ENCODE peak calls at places on chromosomes 7 and 10, in nine cellular contexts. H, S, V, Z, I, Y, B, W and O are unnamed samples.

GRCh38 chr10:7857259-7857658 is 39.0 kb downstream of the TAF3 start:
- DNase-seq in Y (no peak), Z (no peak), V (no peak), B (no peak), H (no peak), W (no peak), I (no peak), S (peak; percentile 24), O (peak; percentile 12)

GRCh38 chr10:59648711-59649201 is 60.9 kb downstream of the SLC16A9 start:
- DNase-seq in W (no peak), H (no peak), I (no peak), B (no peak), V (no peak), S (no peak), Z (no peak), Y (no peak), O (peak; percentile 78)

GRCh38 chr10:89837173-89838001 is 136.0 kb downstream of the KIF20B start:
- DNase-seq in Y (peak; percentile 56), W (peak; percentile 38), B (peak; percentile 49), H (peak; percentile 53), V (peak; percentile 50), Z (peak; percentile 14), I (peak; percentile 15), S (peak; percentile 24), O (peak; percentile 50)

GRCh38 chr7:112103246-112103645 is 103.0 kb downstream of the DOCK4 start:
- DNase-seq in I (no peak), S (no peak), Z (no peak), V (no peak), Y (no peak), B (no peak), W (no peak), H (no peak), O (no peak)

GRCh38 chr7:55085511-55086412 is 66.9 kb downstream of the EGFR start:
- DNase-seq in Y (no peak), S (no peak), V (no peak), I (no peak), H (no peak), W (no peak), Z (no peak), B (no peak), O (no peak)

GRCh38 chr7:107638594-107638993 is 22.0 kb upstream of the SLC26A4 start:
- DNase-seq in Z (no peak), Y (no peak), S (no peak), H (no peak), B (peak; percentile 43), W (no peak), I (no peak), V (no peak), O (no peak)

GRCh38 chr7:149310113-149310836 is 48.3 kb downstream of the ZNF783 start:
- DNase-seq in W (peak; percentile 46), S (no peak), H (no peak), Y (no peak), I (no peak), B (no peak), Z (no peak), V (no peak), O (no peak)

GRCh38 chr10:114048472-114048871 is 4.8 kb downstream of the ADRB1 start:
- DNase-seq in Z (no peak), Y (no peak), V (no peak), H (no peak), S (no peak), I (no peak), W (no peak), B (no peak), O (no peak)

GRCh38 chr7:154695836-154696235 is 307.1 kb downstream of the PAXIP1 start:
- DNase-seq in Z (no peak), W (no peak), H (no peak), V (no peak), S (no peak), I (no peak), Y (no peak), B (no peak), O (no peak)

GRCh38 chr10:59079386-59080226 is 96.8 kb upstream of the PHYHIPL start:
- DNase-seq in V (no peak), S (no peak), I (no peak), H (no peak), Y (no peak), Z (no peak), B (no peak), W (no peak), O (no peak)

GRCh38 chr7:105532709-105533460 is 884 bp downstream of the RINT1 start:
- DNase-seq in H (no peak), I (no peak), Y (no peak), V (no peak), W (no peak), B (no peak), S (no peak), Z (no peak), O (no peak)

GRCh38 chr7:110534241-110534931 is 556.5 kb upstream of the LRRN3 start:
- DNase-seq in H (no peak), Y (peak; percentile 61), Z (no peak), I (no peak), S (no peak), V (peak; percentile 47), B (no peak), W (no peak), O (no peak)

GRCh38 chr10:119479048-119479394 is 63.5 kb downstream of the RGS10 start:
- DNase-seq in W (no peak), H (no peak), Z (no peak), B (no peak), I (no peak), S (no peak), V (no peak), Y (no peak), O (no peak)

GRCh38 chr10:116784651-116785050 is 42.3 kb upstream of the HSPA12A start:
- DNase-seq in Y (no peak), Z (no peak), H (no peak), W (no peak), B (no peak), V (no peak), S (no peak), I (no peak), O (no peak)
- TF ChIP-seq POLR2A in Y (no peak), Z (no peak), H (no peak), W (no peak), B (no peak), V (no peak), S (no peak), I (no peak), O (no peak)

DNA sequence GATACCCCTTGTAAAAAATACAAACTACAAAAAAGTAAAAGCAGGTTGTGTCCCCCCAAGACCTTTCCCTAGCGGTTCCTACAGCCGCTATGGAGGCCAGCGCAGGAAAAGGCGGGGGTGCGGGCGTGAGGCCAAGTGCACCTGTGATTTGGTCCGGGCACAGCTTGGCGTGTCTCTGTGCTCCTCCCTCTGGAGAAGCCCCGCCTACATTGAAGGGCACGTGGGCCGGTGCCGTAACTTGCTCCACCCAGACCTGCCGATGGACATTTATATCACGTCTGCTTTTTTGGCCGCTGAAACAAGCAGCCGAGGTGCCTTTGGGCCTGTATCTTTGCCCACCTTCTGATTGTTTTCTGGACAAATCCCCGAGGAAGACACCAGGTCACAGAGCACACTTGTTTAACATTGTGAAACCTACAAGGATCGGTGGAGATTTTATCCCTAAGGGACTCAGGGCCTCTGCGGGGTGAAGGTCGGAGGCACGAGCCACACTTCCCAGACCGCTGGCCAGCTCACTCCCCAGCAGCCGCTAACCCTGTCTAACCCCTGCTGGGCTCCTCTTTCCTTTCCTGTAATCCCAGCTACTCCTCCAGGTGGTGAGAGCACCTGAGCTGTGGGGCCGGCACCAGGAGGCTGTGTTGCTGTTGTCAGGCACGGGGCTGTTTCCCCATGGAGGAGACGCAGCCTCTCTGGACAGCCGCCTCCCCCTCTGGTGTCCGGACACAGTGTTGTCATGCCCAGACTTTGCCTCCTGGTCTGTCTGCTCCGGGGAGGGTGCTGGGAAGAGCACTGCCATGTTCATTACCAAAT is 18.8 kb upstream of the INPP5A start:
- DNase-seq in Y (peak; percentile 90), I (peak; percentile 43), Z (peak; percentile 63), B (no peak), H (peak; percentile 84), V (peak; percentile 76), S (peak; percentile 95), W (no peak), O (peak; percentile 60)
- TF ChIP-seq POLR2A in Y (no peak), I (no peak), Z (no peak), B (peak; percentile 34), H (peak; percentile 54), V (no peak), S (no peak), W (no peak), O (peak; percentile 36)

GRCh38 chr7:139360948-139361307 is 1.2 kb downstream of the LUC7L2 start:
- DNase-seq in B (no peak), Y (no peak), H (no peak), V (no peak), S (no peak), I (no peak), W (no peak), Z (no peak), O (no peak)

GRCh38 chr7:139359366-139360209 is at the start of gene LUC7L2:
- DNase-seq in I (peak; percentile 100), S (peak; percentile 99), Y (peak; percentile 100), Z (peak; percentile 100), W (peak; percentile 79), V (peak; percentile 100), B (peak; percentile 100), H (peak; percentile 100), O (peak; percentile 100)

GRCh38 chr7:139358541-139359365 is 941 bp upstream of the LUC7L2 start:
- DNase-seq in H (peak; percentile 68), V (peak; percentile 54), Y (no peak), W (peak; percentile 8), S (no peak), B (no peak), I (no peak), Z (peak; percentile 32), O (no peak)

GRCh38 chr7:139361523-139361922 is 1.8 kb downstream of the LUC7L2 start:
- DNase-seq in B (no peak), S (no peak), Y (no peak), V (no peak), W (no peak), H (no peak), I (no peak), Z (no peak), O (no peak)

DNA sequence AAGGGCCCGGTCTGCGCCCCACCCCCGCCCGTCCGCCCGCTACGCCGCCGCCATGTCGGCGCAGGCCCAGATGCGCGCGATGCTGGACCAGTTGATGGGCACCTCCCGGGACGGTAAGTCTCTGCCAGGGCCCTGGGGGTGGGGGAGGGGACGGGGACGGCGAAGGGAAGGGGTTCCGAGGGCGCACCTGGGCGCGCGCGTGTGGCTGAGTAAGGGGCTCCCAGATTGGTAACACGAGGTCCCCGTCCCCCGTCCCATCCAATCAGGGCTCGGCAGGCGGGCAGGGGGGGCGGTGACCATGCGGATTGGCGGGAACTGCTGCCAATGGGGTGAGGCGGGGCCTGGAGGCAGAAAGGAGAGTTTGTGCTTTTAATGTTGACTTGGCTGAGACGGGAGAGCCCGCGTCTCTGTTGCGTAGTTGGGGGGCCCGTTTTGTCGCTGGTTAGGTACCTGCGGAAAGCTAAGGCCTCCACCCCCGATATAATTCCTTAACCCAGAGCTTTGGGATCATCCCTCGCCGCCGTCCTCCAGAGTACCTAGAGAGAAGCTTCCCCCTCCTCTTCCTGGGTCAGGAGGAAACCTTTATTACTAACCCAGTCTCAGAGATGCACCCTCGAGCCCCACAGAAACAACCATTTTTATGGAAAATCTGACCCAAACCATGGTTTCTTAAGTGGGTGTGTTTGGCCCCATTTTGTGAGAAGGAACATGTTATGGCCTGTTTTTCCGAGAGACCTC is 685 bp downstream of the LUC7L2 start:
- DNase-seq in V (peak; percentile 98), Z (peak; percentile 97), Y (peak; percentile 98), H (peak; percentile 98), I (peak; percentile 97), W (peak; percentile 73), B (peak; percentile 97), S (peak; percentile 97), O (peak; percentile 99)
- TF ChIP-seq POLR2A in V (peak; percentile 49), Z (peak; percentile 82), Y (peak; percentile 48), H (peak; percentile 89), I (peak; percentile 71), W (peak; percentile 87), B (peak; percentile 50), S (no peak), O (peak; percentile 76)

GRCh38 chr7:43869898-43870240 is 552 bp upstream of the MRPS24 start:
- DNase-seq in H (peak; percentile 76), S (peak; percentile 38), Y (no peak), B (peak; percentile 32), Z (peak; percentile 51), W (no peak), I (no peak), V (peak; percentile 40), O (no peak)
- TF ChIP-seq POLR2A in H (no peak), S (no peak), Y (peak; percentile 1), B (no peak), Z (no peak), W (no peak), I (no peak), V (no peak), O (no peak)